ENCODE peak calls at places on chromosome 10, in seven cellular contexts. B is lower lobe of right lung, L is neural crest cell, N is GM12865, X is fibroblast of lung, Q is H9, M is lung. U is an unnamed sample.
A peak's percentile ranks its signal among the peaks of the same experiment; 100 is the strongest.

GRCh38 chr10:31664803-31665202 is 263.8 kb downstream of the ARHGAP12 start:
- DNase-seq in X (no peak), M (no peak), Q (no peak), L (no peak), N (no peak), B (no peak), U (no peak)

GRCh38 chr10:28470873-28471704 is 61.8 kb upstream of the WAC start:
- DNase-seq in M (no peak), N (no peak), X (no peak), L (no peak), B (no peak), Q (no peak), U (no peak)

GRCh38 chr10:75234683-75235374 is 928 bp downstream of the COMTD1 start:
- DNase-seq in B (no peak), M (no peak), L (peak; percentile 31), N (peak; percentile 78), X (no peak), Q (peak; percentile 73), U (peak; percentile 34)

GRCh38 chr10:130492266-130492934 is 356.2 kb downstream of the GLRX3 start:
- DNase-seq in M (no peak), X (no peak), Q (no peak), B (no peak), N (no peak), L (no peak), U (no peak)

GRCh38 chr10:85612833-85613232 is 753.8 kb downstream of the GRID1 start:
- DNase-seq in B (no peak), Q (peak; percentile 64), M (no peak), X (no peak), N (peak; percentile 10), L (no peak), U (no peak)

GRCh38 chr10:58868736-58869435 is 307.6 kb upstream of the PHYHIPL start:
- DNase-seq in X (peak; percentile 47), M (no peak), N (no peak), B (no peak), L (no peak), Q (no peak), U (no peak)

GRCh38 chr10:31384589-31384949 is 65.6 kb downstream of the ZEB1 start:
- DNase-seq in Q (no peak), N (no peak), M (no peak), X (peak; percentile 17), L (no peak), B (no peak), U (no peak)

GRCh38 chr10:21458496-21458895 is 67.0 kb downstream of the SKIDA1 start:
- DNase-seq in N (no peak), X (no peak), L (no peak), B (no peak), Q (no peak), M (no peak), U (no peak)

GRCh38 chr10:30434273-30435067 is 486 bp downstream of the MAP3K8 start:
- DNase-seq in B (peak; percentile 95), Q (peak; percentile 72), L (peak; percentile 23), M (peak; percentile 92), N (peak; percentile 92), X (peak; percentile 70), U (peak; percentile 66)

GRCh38 chr10:132546567-132547420 is 9.2 kb downstream of the INPP5A start:
- DNase-seq in M (no peak), N (no peak), L (no peak), B (no peak), X (no peak), Q (no peak), U (no peak)

GRCh38 chr10:11335881-11336430 is 275.5 kb downstream of the USP6NL start:
- DNase-seq in X (no peak), L (no peak), Q (no peak), N (no peak), M (no peak), B (no peak), U (no peak)

GRCh38 chr10:5876181-5876768 is 13.4 kb downstream of the ANKRD16 start:
- DNase-seq in M (no peak), B (no peak), X (peak; percentile 93), Q (no peak), N (no peak), L (no peak), U (no peak)

GRCh38 chr10:15140640-15141039 is 27.9 kb downstream of the NMT2 start:
- DNase-seq in L (no peak), Q (no peak), N (no peak), B (no peak), X (no peak), M (no peak), U (no peak)

GRCh38 chr10:119466655-119467054 is 75.9 kb downstream of the RGS10 start:
- DNase-seq in M (no peak), N (peak; percentile 41), B (no peak), X (peak; percentile 14), L (no peak), Q (no peak), U (no peak)

GRCh38 chr10:11144626-11145497 is 127.2 kb downstream of the CELF2 start:
- DNase-seq in M (no peak), N (no peak), L (no peak), Q (no peak), B (no peak), X (no peak), U (no peak)

GRCh38 chr10:122019414-122019975 is 30.5 kb downstream of the TACC2 start:
- DNase-seq in L (no peak), X (no peak), Q (peak; percentile 51), B (peak; percentile 81), M (peak; percentile 72), N (no peak), U (no peak)

GRCh38 chr10:72260588-72261322 is 13.0 kb upstream of the DDIT4 start:
- DNase-seq in B (peak; percentile 87), L (peak; percentile 92), X (peak; percentile 56), N (peak; percentile 93), Q (peak; percentile 97), M (peak; percentile 82), U (peak; percentile 80)

GRCh38 chr10:132149261-132149660 is 37.5 kb upstream of the DPYSL4 start:
- DNase-seq in N (no peak), Q (no peak), L (no peak), B (no peak), X (no peak), M (no peak), U (no peak)

GRCh38 chr10:97540669-97541500 is 31.7 kb upstream of the ANKRD2 start:
- DNase-seq in M (no peak), Q (peak; percentile 71), N (no peak), L (no peak), X (peak; percentile 62), B (no peak), U (no peak)

GRCh38 chr10:62264702-62265436 is 3.8 kb downstream of the RTKN2 start:
- DNase-seq in N (peak; percentile 43), L (no peak), M (no peak), Q (peak; percentile 53), X (peak; percentile 92), B (no peak), U (peak; percentile 11)

GRCh38 chr10:6347391-6347951 is 144.7 kb downstream of the PFKFB3 start:
- DNase-seq in L (no peak), X (peak; percentile 44), N (peak; percentile 24), B (no peak), M (no peak), Q (no peak), U (no peak)

GRCh38 chr10:28241766-28242399 is 61.0 kb downstream of the MPP7 start:
- DNase-seq in Q (no peak), B (no peak), L (peak; percentile 56), N (peak; percentile 52), X (peak; percentile 46), M (no peak), U (peak; percentile 50)

GRCh38 chr10:5522913-5523560 is 1.7 kb upstream of the CALML3 start:
- DNase-seq in L (no peak), X (no peak), B (no peak), Q (peak; percentile 19), N (no peak), M (no peak), U (no peak)

GRCh38 chr10:4006848-4007247 is 221.8 kb upstream of the KLF6 start:
- DNase-seq in N (no peak), X (peak; percentile 40), B (no peak), Q (no peak), L (no peak), M (no peak), U (no peak)
- TF ChIP-seq CTCF in N (no peak), X (no peak), B (no peak), Q (no peak), L (no peak), M (no peak), U (no peak)

GRCh38 chr10:79024716-79025112 is 44.1 kb upstream of the ZMIZ1 start:
- DNase-seq in Q (no peak), X (no peak), M (no peak), L (no peak), B (peak; percentile 35), N (no peak), U (no peak)

GRCh38 chr10:79024296-79024695 is 44.5 kb upstream of the ZMIZ1 start:
- DNase-seq in L (no peak), X (no peak), B (peak; percentile 36), N (no peak), Q (no peak), M (no peak), U (no peak)

GRCh38 chr10:79026806-79027146 is 42.0 kb upstream of the ZMIZ1 start:
- DNase-seq in B (no peak), L (no peak), N (no peak), X (no peak), Q (no peak), M (no peak), U (no peak)

GRCh38 chr10:79026341-79026761 is 42.4 kb upstream of the ZMIZ1 start:
- DNase-seq in L (no peak), N (no peak), M (no peak), X (no peak), B (peak; percentile 28), Q (no peak), U (no peak)

DNA sequence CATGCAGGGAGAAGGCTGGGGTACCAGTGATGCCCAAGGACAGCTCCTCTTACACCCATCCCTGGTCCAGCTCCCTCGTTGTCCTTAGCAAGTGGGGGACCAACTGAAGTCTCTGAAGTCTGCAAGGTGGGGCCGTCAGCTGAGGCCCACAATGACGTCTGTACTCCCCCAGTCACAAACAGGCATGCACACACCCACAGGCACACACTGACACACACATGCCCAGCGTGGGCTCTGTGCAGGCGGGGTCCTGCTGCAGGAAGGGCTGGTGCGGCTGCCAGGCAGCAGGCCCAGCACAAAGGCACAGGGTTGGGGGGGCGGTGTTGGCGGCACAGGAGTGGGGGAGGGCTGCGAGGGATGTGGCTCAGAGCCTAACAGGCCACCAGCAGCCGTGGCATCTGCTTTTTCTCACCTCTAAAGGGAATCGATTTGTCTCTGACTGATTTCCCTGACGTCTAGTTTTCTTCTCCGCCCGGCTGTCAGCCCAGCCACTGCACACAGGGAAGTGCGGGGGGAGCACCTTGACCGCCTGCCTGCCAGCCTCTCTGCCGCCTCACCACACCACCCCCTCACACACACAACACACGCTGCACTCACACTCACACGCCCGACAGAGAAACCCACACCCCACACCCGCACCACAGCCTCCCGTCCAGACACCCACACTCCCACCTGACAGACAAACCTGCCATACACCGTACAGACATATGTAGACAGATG is 43.5 kb upstream of the ZMIZ1 start:
- DNase-seq in M (no peak), N (no peak), X (peak; percentile 6), Q (no peak), B (peak; percentile 39), L (no peak), U (no peak)
- TF ChIP-seq CTCF in M (no peak), N (no peak), X (no peak), Q (no peak), B (no peak), L (no peak), U (no peak)

GRCh38 chr10:120999868-121000267 is 148.7 kb downstream of the WDR11 start:
- DNase-seq in X (no peak), N (no peak), Q (no peak), M (no peak), L (no peak), B (no peak), U (no peak)
- TF ChIP-seq CTCF in X (no peak), N (no peak), Q (peak; percentile 51), M (no peak), L (no peak), B (no peak), U (no peak)

GRCh38 chr10:17617031-17617911 is at the start of gene HACD1:
- DNase-seq in B (peak; percentile 85), Q (peak; percentile 89), X (peak; percentile 72), N (peak; percentile 46), L (peak; percentile 62), M (peak; percentile 81), U (peak; percentile 72)
- TF ChIP-seq CTCF in B (peak; percentile 28), Q (peak; percentile 41), X (peak; percentile 23), N (peak; percentile 1), L (peak; percentile 36), M (no peak), U (no peak)

U was measured in endothelial cell.